ENCODE peak calls at places on chromosomes 1 and 21, in four cellular contexts. H is SK-N-SH, B is K562, Z is GM23338. Y is an unnamed sample.

GRCh38 chr1:93681095-93681548 is 515 bp downstream of the BCAR3 start:
- DNase-seq in Z (no peak), B (no peak), H (peak), Y (no peak)

GRCh38 chr1:216960716-216961115 is 237.5 kb upstream of the ESRRG start:
- DNase-seq in B (no peak), Z (no peak), H (no peak), Y (no peak)

GRCh38 chr1:36239941-36240637 is 15.8 kb downstream of the THRAP3 start:
- DNase-seq in Z (no peak), H (no peak), B (no peak), Y (no peak)

GRCh38 chr1:26012862-26013261 is 8.7 kb upstream of the EXTL1 start:
- DNase-seq in B (no peak), H (no peak), Z (no peak), Y (no peak)

GRCh38 chr1:205528887-205529825 is 24.7 kb downstream of the CDK18 start:
- DNase-seq in Z (peak), H (peak), B (peak), Y (no peak)

GRCh38 chr1:69523032-69523431 is 44.7 kb upstream of the LRRC7 start:
- DNase-seq in B (no peak), H (no peak), Z (no peak), Y (no peak)

GRCh38 chr1:163706915-163707314 is 385.2 kb downstream of the NUF2 start:
- DNase-seq in Z (no peak), H (no peak), B (no peak), Y (no peak)

GRCh38 chr1:73065585-73065984 is 783.2 kb upstream of the NEGR1 start:
- DNase-seq in Z (peak), H (peak), B (no peak), Y (no peak)

GRCh38 chr1:221961532-221962292 is 219.8 kb upstream of the DUSP10 start:
- DNase-seq in H (no peak), Z (no peak), B (peak), Y (peak)

GRCh38 chr1:6397844-6398243 is 4.3 kb upstream of the ACOT7 start:
- DNase-seq in B (peak), Z (no peak), H (no peak), Y (no peak)

GRCh38 chr1:113252166-113252565 is 138.1 kb upstream of the MAGI3 start:
- DNase-seq in B (no peak), Z (no peak), H (no peak), Y (no peak)

GRCh38 chr1:178536844-178537371 is 24.0 kb downstream of the TEX35 start:
- DNase-seq in Z (no peak), B (no peak), H (no peak), Y (peak)

GRCh38 chr1:163231385-163231784 is 28.7 kb upstream of the RGS5 start:
- DNase-seq in B (no peak), H (no peak), Z (no peak), Y (peak)

GRCh38 chr1:162353078-162353477 is 23.6 kb downstream of the SPATA46 start:
- DNase-seq in Z (no peak), H (no peak), B (no peak), Y (no peak)

GRCh38 chr1:50978144-50978851 is 8.3 kb downstream of the CDKN2C start:
- DNase-seq in H (peak), Z (peak), B (peak), Y (no peak)

GRCh38 chr1:227131193-227131592 is 187.1 kb downstream of the CDC42BPA start:
- DNase-seq in B (no peak), Z (peak), H (peak), Y (no peak)

GRCh38 chr1:156193208-156193487 is 756 bp upstream of the SLC25A44 start:
- DNase-seq in Z (no peak), H (no peak), B (no peak), Y (no peak)

GRCh38 chr1:156194300-156194652 is 372 bp downstream of the SLC25A44 start:
- DNase-seq in H (peak), Z (no peak), B (peak), Y (no peak)

GRCh38 chr1:156191292-156191954 is 2.5 kb upstream of the SLC25A44 start:
- DNase-seq in B (no peak), H (no peak), Z (no peak), Y (no peak)

GRCh38 chr1:156195853-156196252 is 1.9 kb downstream of the SLC25A44 start:
- DNase-seq in Z (no peak), B (no peak), H (no peak), Y (no peak)

GRCh38 chr1:156193488-156194299 is at the start of gene SLC25A44:
- DNase-seq in H (peak), B (peak), Z (peak), Y (peak)
- TF ChIP-seq REST in H (no peak), B (no peak), Z (no peak), Y (no peak)

DNA sequence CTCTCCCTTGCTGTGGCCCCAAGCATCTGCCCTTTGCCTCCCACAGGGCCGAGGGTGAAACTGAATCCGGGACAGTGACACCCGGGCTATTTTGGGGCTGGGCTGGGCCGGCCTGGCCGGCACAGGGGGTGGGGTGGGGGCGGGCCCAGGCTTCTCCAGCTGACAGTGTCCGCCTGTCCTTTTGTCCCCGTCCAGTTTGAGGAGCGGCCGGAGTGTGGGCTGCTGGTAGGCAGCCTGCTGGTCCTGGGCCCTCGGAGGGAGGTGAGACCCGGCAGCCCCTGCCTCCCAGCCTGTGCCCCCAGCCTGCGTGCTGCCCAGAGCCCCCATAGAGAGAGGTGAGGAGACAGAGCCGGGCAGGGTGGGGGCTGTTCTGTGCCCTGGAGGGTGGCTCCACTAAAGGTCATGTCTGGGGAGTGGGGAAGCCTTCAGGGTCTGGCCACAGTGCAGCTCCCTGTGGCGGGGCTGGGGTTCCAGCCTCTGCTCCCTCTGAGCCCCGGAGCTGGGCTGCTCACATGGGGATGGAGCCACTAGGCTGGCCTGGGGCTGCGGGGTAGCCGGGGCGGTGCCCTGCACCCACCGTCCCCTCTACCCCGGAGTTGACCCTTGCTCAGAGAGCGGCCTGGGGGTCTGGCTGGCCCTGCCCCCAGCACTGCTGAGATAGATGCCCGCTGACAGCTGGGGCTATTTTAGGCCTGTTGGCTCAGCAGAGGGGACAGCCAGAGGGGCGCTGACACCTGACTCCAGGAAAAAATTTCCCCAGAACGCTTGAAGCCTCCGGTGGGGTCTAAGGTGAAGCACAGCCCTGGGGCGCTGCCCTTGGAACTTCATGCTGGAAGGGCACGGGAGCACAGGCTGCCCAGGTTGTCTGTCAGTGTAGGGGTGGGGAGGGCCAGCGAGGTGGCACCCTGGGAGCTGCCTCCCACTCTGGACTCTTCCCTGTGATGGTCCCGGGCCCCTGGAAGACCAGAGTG is at the start of gene OBSCN:
- DNase-seq in H (no peak), B (peak), Z (peak), Y (no peak)
- H3K27ac ChIP-seq in H (no peak), B (no peak), Z (no peak), Y (no peak)

GRCh38 chr1:206635080-206635982 is at the start of gene DYRK3:
- DNase-seq in H (peak), Z (peak), B (peak), Y (peak)
- TF ChIP-seq REST in H (peak), Z (no peak), B (no peak), Y (no peak)

GRCh38 chr1:234406871-234407270 is 33.6 kb downstream of the COA6 start:
- DNase-seq in Z (no peak), H (no peak), B (no peak), Y (no peak)
- H3K27ac ChIP-seq in Z (peak), H (no peak), B (no peak), Y (no peak)

DNA sequence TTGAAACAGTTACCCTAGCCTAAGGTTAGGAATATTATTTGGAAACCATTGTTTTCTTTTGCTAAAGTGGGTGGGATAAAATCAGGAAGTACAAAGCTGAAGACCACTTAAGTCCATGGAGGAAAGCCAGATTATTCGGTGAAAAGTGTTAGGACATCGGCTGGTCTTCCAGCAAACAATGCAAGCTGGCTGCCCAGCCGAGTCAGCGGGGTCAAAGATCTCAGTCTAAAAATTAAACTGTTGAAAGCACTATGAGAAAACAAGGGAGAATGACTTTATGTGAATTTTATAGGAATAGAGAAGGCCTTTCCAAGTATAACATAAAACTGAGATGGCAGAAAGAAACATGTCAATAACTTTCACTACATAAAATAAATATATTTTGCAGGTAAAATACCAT is 231.7 kb downstream of the KCNJ6 start:
- DNase-seq in Z (no peak), H (no peak), B (no peak), Y (no peak)
- TF ChIP-seq REST in Z (no peak), H (no peak), B (no peak), Y (no peak)

Y was measured in Panc1.